ENCODE peak calls at places on chromosomes 13 and 19, in ten cellular contexts. L, F, U, W, R, P, B, Y, H and S are unnamed samples.

GRCh38 chr13:30739646-30740642 is 4.6 kb downstream of the ALOX5AP start:
- DNase-seq in P (peak), L (no peak), R (peak), F (no peak), B (no peak), W (peak), Y (no peak), H (peak), U (peak), S (no peak)

GRCh38 chr19:17235618-17236413 is 9.8 kb downstream of the OCEL1 start:
- DNase-seq in L (peak), Y (peak), U (peak), H (no peak), P (peak), B (peak), F (no peak), R (peak), W (peak), S (peak)

GRCh38 chr19:30373593-30373992 is 1.4 kb downstream of the ZNF536 start:
- DNase-seq in R (no peak), H (no peak), F (no peak), B (no peak), L (no peak), W (no peak), P (no peak), U (no peak), Y (no peak), S (no peak)

GRCh38 chr19:7562646-7563393 is 27.3 kb downstream of the PNPLA6 start:
- DNase-seq in U (no peak), H (peak), P (no peak), W (no peak), R (no peak), Y (no peak), B (no peak), F (no peak), L (no peak), S (no peak)

GRCh38 chr13:32019612-32020233 is 11.9 kb upstream of the FRY start:
- DNase-seq in Y (peak), F (no peak), W (peak), P (peak), B (peak), U (peak), R (peak), L (peak), H (peak), S (no peak)

GRCh38 chr13:74093691-74094090 is 40.5 kb downstream of the KLF12 start:
- DNase-seq in B (no peak), U (no peak), L (no peak), H (no peak), R (no peak), W (peak), Y (no peak), P (peak), F (no peak), S (no peak)

GRCh38 chr13:43006893-43007631 is 15.0 kb upstream of the EPSTI1 start:
- DNase-seq in L (no peak), F (no peak), W (peak), R (peak), P (peak), U (peak), B (no peak), H (peak), Y (no peak), S (no peak)

GRCh38 chr13:59950201-59950730 is 213.5 kb downstream of the DIAPH3 start:
- DNase-seq in H (no peak), F (no peak), L (no peak), W (peak), B (no peak), Y (no peak), P (peak), U (no peak), R (peak), S (no peak)

GRCh38 chr19:51131780-51132680 is 7.3 kb downstream of the SIGLEC9 start:
- DNase-seq in B (no peak), R (peak), W (peak), P (no peak), L (no peak), F (no peak), U (no peak), Y (peak), H (no peak), S (no peak)

GRCh38 chr13:42525035-42525504 is 48.9 kb upstream of the TNFSF11 start:
- DNase-seq in R (peak), P (peak), H (peak), Y (no peak), F (no peak), W (no peak), U (peak), L (no peak), B (no peak), S (no peak)

GRCh38 chr19:39498262-39499081 is at the start of gene DLL3:
- DNase-seq in R (peak), B (no peak), L (peak), F (no peak), Y (no peak), U (no peak), P (no peak), W (peak), H (peak), S (peak)

GRCh38 chr13:45765464-45765863 is 63.3 kb downstream of the CBY2 start:
- DNase-seq in U (no peak), R (no peak), H (no peak), Y (no peak), W (peak), F (no peak), B (no peak), P (no peak), L (no peak), S (no peak)

GRCh38 chr19:37412700-37413099 is 41.8 kb downstream of the ZNF527 start:
- DNase-seq in H (no peak), F (no peak), U (no peak), Y (no peak), R (no peak), L (no peak), B (no peak), P (no peak), W (no peak), S (no peak)

GRCh38 chr13:31922724-31923123 is 108.8 kb upstream of the FRY start:
- DNase-seq in F (no peak), B (no peak), W (no peak), U (no peak), P (no peak), Y (no peak), L (no peak), R (no peak), H (no peak), S (no peak)

GRCh38 chr13:67119481-67119883 is 110.7 kb downstream of the PCDH9 start:
- DNase-seq in U (peak), F (no peak), B (no peak), R (peak), L (no peak), W (peak), Y (no peak), P (peak), H (peak), S (no peak)

GRCh38 chr19:45250832-45251451 is at the start of gene MARK4:
- DNase-seq in F (no peak), L (peak), W (peak), U (peak), Y (peak), P (peak), B (peak), R (peak), H (peak), S (peak)

GRCh38 chr13:113616281-113616906 is 31.8 kb downstream of the TFDP1 start:
- DNase-seq in B (no peak), L (no peak), F (no peak), H (no peak), W (peak), Y (peak), P (no peak), R (peak), U (no peak), S (no peak)

GRCh38 chr13:40588101-40588500 is 78.3 kb downstream of the FOXO1 start:
- DNase-seq in P (no peak), Y (no peak), U (no peak), W (no peak), L (no peak), B (no peak), H (no peak), F (no peak), R (no peak), S (no peak)

GRCh38 chr19:5352229-5352763 is 11.7 kb upstream of the PTPRS start:
- DNase-seq in L (no peak), Y (no peak), H (peak), B (no peak), U (no peak), W (peak), R (peak), P (peak), F (no peak), S (no peak)

GRCh38 chr19:39916236-39916635 is 18.2 kb downstream of the FCGBP start:
- DNase-seq in Y (no peak), R (no peak), L (no peak), U (no peak), P (no peak), F (no peak), W (no peak), H (no peak), B (no peak), S (no peak)

GRCh38 chr13:80342541-80343371 is 1.8 kb upstream of the SPRY2 start:
- DNase-seq in L (peak), H (peak), U (peak), R (peak), Y (peak), W (peak), B (peak), P (peak), F (no peak), S (peak)

GRCh38 chr19:13117772-13118423 is at the start of gene NACC1:
- DNase-seq in P (peak), B (peak), R (peak), Y (peak), F (peak), U (peak), H (peak), W (peak), L (peak), S (peak)

GRCh38 chr19:1929051-1929742 is 11.8 kb upstream of the CSNK1G2 start:
- DNase-seq in R (peak), L (peak), Y (peak), F (no peak), W (peak), B (peak), P (peak), U (peak), H (peak), S (peak)

GRCh38 chr13:66886248-66886647 is 343.9 kb downstream of the PCDH9 start:
- DNase-seq in F (no peak), Y (no peak), R (no peak), L (no peak), B (no peak), H (no peak), U (no peak), P (peak), W (no peak), S (no peak)

GRCh38 chr13:62779146-62779545 is 1363.5 kb upstream of the PCDH20 start:
- DNase-seq in P (no peak), U (no peak), L (no peak), Y (no peak), B (no peak), R (no peak), W (no peak), F (no peak), H (no peak), S (no peak)

GRCh38 chr19:52492991-52493470 is 34.4 kb upstream of the ZNF808 start:
- DNase-seq in L (peak), H (no peak), F (no peak), R (no peak), Y (no peak), U (no peak), W (no peak), B (no peak), P (no peak), S (no peak)

GRCh38 chr19:51508059-51508733 is 6.6 kb upstream of the SIGLEC12 start:
- DNase-seq in F (no peak), H (no peak), B (no peak), L (no peak), P (no peak), Y (no peak), W (no peak), R (no peak), U (no peak), S (no peak)

GRCh38 chr19:16726916-16727315 is 7.3 kb downstream of the NWD1 start:
- DNase-seq in P (no peak), F (no peak), B (no peak), R (no peak), Y (no peak), U (no peak), H (no peak), L (no peak), W (no peak), S (no peak)

GRCh38 chr19:1018393-1018792 is 2.5 kb downstream of the TMEM259 start:
- DNase-seq in U (no peak), L (no peak), P (no peak), W (no peak), H (no peak), Y (no peak), B (no peak), F (no peak), R (no peak), S (no peak)

GRCh38 chr13:49935171-49936084 is 712 bp downstream of the SPRYD7 start:
- DNase-seq in L (no peak), R (peak), W (peak), Y (peak), U (peak), P (peak), H (peak), F (no peak), B (no peak), S (no peak)

GRCh38 chr13:78409172-78409571 is 194.2 kb downstream of the POU4F1 start:
- DNase-seq in P (no peak), U (no peak), B (no peak), Y (no peak), F (no peak), H (no peak), W (no peak), R (no peak), L (no peak), S (no peak)

GRCh38 chr13:110798595-110798994 is 85.1 kb downstream of the ING1 start:
- DNase-seq in B (no peak), L (no peak), R (no peak), H (no peak), Y (no peak), W (no peak), P (no peak), U (no peak), F (no peak), S (no peak)

GRCh38 chr13:110806636-110807035 is 93.1 kb downstream of the ING1 start:
- DNase-seq in L (no peak), R (no peak), H (no peak), Y (no peak), F (no peak), B (no peak), U (no peak), P (no peak), W (no peak), S (no peak)

GRCh38 chr13:110797230-110797877 is 83.9 kb downstream of the ING1 start:
- DNase-seq in W (no peak), U (no peak), B (no peak), P (no peak), L (no peak), H (peak), Y (no peak), R (no peak), F (no peak), S (no peak)

GRCh38 chr13:110799246-110800236 is 86.0 kb downstream of the ING1 start:
- DNase-seq in Y (peak), U (no peak), F (no peak), W (peak), H (no peak), R (peak), P (peak), B (no peak), L (no peak), S (no peak)

DNA sequence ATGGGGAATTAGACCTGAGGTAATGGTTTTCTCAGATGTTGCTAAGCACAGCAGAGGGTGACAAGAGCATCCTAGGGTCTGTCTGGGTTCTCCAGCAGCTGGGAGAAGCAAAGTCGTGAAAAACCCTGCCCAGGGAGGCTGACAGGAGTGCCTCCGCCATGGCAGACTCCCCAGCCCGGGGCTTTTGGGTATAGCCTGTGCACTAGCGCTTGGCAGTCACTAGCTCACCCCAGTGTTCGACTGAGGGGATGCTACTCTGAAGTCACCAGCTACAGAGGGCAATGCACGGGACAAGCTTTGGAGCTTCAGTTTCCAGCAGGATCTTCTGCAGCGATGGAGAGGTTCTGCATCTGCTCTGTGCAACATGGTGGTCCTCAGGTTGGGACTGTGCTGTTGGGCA is 87.5 kb downstream of the ING1 start:
- DNase-seq in U (no peak), W (no peak), L (no peak), R (no peak), P (no peak), B (no peak), H (no peak), Y (no peak), F (no peak), S (no peak)
- TF ChIP-seq CTCF in U (no peak), W (no peak), L (no peak), R (peak), P (no peak), B (no peak), H (no peak), Y (no peak), F (no peak), S (no peak)

GRCh38 chr19:46616631-46617322 is 8.1 kb downstream of the PTGIR start:
- DNase-seq in W (peak), U (peak), F (no peak), H (peak), Y (peak), P (peak), R (peak), B (peak), L (peak), S (no peak)
- TF ChIP-seq CTCF in W (peak), U (peak), F (peak), H (peak), Y (peak), P (peak), R (peak), B (peak), L (peak), S (no peak)

GRCh38 chr13:70795484-70795883 is 687.2 kb upstream of the KLHL1 start:
- DNase-seq in P (no peak), U (no peak), W (no peak), R (peak), H (peak), F (no peak), Y (no peak), L (no peak), B (no peak), S (no peak)
- TF ChIP-seq CTCF in P (no peak), U (no peak), W (no peak), R (no peak), H (peak), F (no peak), Y (no peak), L (peak), B (no peak), S (no peak)

GRCh38 chr13:51583469-51583874 is 790 bp upstream of the WDFY2 start:
- DNase-seq in L (no peak), R (no peak), Y (no peak), P (no peak), W (no peak), U (no peak), H (no peak), B (no peak), F (no peak), S (no peak)

GRCh38 chr13:51585234-51585672 is 991 bp downstream of the WDFY2 start:
- DNase-seq in W (peak), R (peak), F (no peak), Y (peak), B (no peak), H (no peak), P (peak), L (no peak), U (no peak), S (no peak)

GRCh38 chr13:51584731-51585191 is 499 bp downstream of the WDFY2 start:
- DNase-seq in Y (peak), W (peak), H (peak), B (no peak), R (peak), P (peak), L (peak), F (peak), U (peak), S (no peak)

GRCh38 chr13:51585696-51586095 is 1.4 kb downstream of the WDFY2 start:
- DNase-seq in U (no peak), Y (no peak), L (no peak), R (peak), F (no peak), W (peak), B (no peak), P (peak), H (peak), S (no peak)

DNA sequence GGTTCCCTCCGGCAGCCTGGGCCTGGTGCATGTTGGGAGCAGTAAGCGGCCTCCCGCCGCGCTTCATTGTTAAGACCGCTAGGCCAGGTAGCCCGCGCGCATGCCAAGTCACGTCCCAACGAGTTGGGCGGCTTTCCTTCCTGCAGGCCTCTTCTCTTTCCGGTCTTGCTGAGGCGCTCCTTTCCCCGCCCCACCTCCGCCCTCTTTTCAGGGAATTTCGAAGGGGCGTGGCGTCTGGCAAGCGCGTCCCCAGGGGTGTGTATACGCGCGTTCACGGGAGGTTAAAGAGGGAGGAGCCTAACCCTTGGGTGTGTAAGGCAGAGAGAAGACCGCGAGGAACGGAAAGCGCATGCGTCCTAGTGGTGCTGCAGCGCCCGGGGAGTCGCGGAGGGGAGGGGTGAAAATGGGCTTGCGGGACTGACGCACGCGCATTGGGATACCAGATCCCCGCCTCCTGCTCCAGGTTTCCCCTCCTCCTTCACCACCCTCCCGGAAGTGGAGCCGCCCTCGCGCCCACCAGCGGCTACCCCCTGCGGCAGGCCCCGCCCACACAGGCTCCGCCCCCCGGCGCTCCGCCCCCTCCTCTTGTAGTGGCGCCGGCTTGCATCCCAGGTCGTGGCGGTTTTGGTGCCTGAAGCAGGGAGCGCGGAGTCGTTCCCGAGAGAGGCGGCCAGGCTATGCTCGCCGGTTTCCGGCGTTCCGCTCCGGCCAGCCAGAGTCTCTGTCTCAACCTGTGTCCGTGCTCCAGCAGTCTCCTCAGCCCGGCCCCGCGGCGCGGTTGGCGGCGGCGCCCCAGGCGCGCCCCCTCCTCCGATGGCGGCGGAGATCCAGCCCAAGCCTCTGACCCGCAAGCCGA is at the start of gene WDFY2:
- DNase-seq in L (peak), P (peak), R (peak), W (peak), F (peak), H (peak), U (peak), Y (peak), B (peak), S (peak)
- TF ChIP-seq CTCF in L (peak), P (no peak), R (peak), W (peak), F (no peak), H (no peak), U (no peak), Y (peak), B (peak), S (no peak)

DNA sequence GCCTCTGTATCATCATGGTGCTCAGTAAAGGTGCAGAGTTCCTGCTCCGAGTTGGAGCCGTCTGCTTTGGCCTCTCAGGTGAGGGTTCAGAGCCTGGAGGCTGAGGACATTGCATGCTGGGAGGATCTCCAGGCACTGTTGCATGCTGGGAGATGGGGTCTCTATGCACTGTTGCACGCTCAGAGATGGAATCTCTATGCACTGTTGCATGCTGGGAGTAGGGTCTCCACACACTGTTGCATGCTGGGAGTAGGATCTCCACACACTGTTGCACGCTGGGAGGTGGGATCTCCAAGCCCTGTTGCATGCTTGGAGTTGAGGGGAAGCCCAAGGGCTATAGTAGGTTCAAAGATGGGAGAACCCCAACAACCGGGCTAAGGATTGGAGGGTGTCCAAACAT is 8.3 kb downstream of the CACNG6 start:
- DNase-seq in U (no peak), W (no peak), R (no peak), F (no peak), Y (no peak), B (no peak), L (no peak), P (no peak), H (no peak), S (no peak)
- TF ChIP-seq CTCF in U (no peak), W (no peak), R (no peak), F (no peak), Y (no peak), B (no peak), L (no peak), P (no peak), H (no peak), S (no peak)

DNA sequence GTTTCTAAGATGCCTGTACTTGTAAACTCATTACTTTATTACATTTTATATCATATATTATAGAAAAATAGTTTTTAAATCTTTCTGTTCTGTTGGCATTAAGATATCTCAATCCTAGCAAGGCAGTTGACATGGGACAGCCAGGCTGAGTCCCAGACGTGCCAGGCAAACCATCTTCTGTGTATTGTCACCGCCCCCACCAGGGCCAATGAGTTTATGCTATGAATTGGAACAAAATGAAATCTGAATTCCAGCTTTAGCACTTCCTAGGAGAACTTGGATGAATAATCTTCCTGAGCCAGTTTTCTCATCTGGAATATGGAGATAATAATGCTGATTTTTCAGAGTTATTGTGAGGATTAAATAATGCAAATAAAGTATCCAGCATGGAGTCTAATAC is 79.9 kb upstream of the GSX1 start:
- DNase-seq in H (peak), Y (peak), U (peak), R (peak), L (no peak), B (peak), F (no peak), P (no peak), W (no peak), S (no peak)
- TF ChIP-seq CTCF in H (peak), Y (peak), U (no peak), R (peak), L (peak), B (peak), F (peak), P (peak), W (peak), S (no peak)